ENCODE peak calls at places on chromosomes 4 and X, in seven cellular contexts. K, J, M, Q, I, O and N are unnamed samples.

GRCh38 chrX:100768679-100769338 is 36.9 kb upstream of the SYTL4 start:
- DNase-seq in K (peak; percentile 85), J (peak; percentile 81), M (peak; percentile 77), Q (peak; percentile 74), I (peak; percentile 68), O (peak; percentile 91), N (peak; percentile 7)

GRCh38 chr4:19455196-19455595 is 796.5 kb upstream of the SLIT2 start:
- DNase-seq in K (no peak), J (no peak), M (no peak), Q (no peak), I (no peak), O (no peak), N (no peak)

GRCh38 chrX:47143894-47144625 is 442 bp downstream of the NDUFB11 start:
- DNase-seq in K (peak; percentile 48), J (peak; percentile 22), M (no peak), Q (no peak), I (no peak), O (peak; percentile 74), N (peak; percentile 42)

GRCh38 chr4:150722908-150723362 is 141.0 kb downstream of the MAB21L2 start:
- DNase-seq in K (peak; percentile 74), J (no peak), M (peak; percentile 42), Q (peak; percentile 7), I (no peak), O (peak; percentile 86), N (no peak)

GRCh38 chrX:20517565-20517964 is 250.9 kb upstream of the RPS6KA3 start:
- DNase-seq in K (no peak), J (no peak), M (no peak), Q (peak; percentile 29), I (no peak), O (no peak), N (no peak)

GRCh38 chrX:45749375-45749774 is 548.7 kb upstream of the DIPK2B start:
- DNase-seq in K (no peak), J (no peak), M (no peak), Q (no peak), I (no peak), O (no peak), N (no peak)

GRCh38 chr4:126758493-126758892 is 874.3 kb upstream of the INTU start:
- DNase-seq in K (no peak), J (no peak), M (no peak), Q (no peak), I (no peak), O (peak; percentile 62), N (no peak)

GRCh38 chrX:31232506-31232905 is 160.7 kb upstream of the FTHL17 start:
- DNase-seq in K (no peak), J (no peak), M (no peak), Q (no peak), I (no peak), O (no peak), N (no peak)

GRCh38 chr4:86496094-86497060 is 97.7 kb upstream of the PTPN13 start:
- DNase-seq in K (peak; percentile 49), J (no peak), M (peak; percentile 27), Q (peak; percentile 85), I (no peak), O (no peak), N (peak; percentile 8)

GRCh38 chrX:148577711-148578110 is 77.3 kb downstream of the AFF2 start:
- DNase-seq in K (no peak), J (no peak), M (no peak), Q (no peak), I (no peak), O (no peak), N (no peak)

GRCh38 chr4:85486425-85487101 is 11.6 kb downstream of the ARHGAP24 start:
- DNase-seq in K (no peak), J (no peak), M (no peak), Q (no peak), I (no peak), O (no peak), N (no peak)

GRCh38 chr4:76430519-76431388 is 4.3 kb upstream of the SHROOM3 start:
- DNase-seq in K (no peak), J (no peak), M (peak; percentile 44), Q (peak; percentile 68), I (no peak), O (no peak), N (peak; percentile 52)

GRCh38 chrX:36577006-36577405 is 431.2 kb upstream of the FAM47C start:
- DNase-seq in K (no peak), J (no peak), M (no peak), Q (no peak), I (no peak), O (no peak), N (no peak)

GRCh38 chr4:141645611-141646340 is 9.4 kb downstream of the IL15 start:
- DNase-seq in K (no peak), J (no peak), M (no peak), Q (peak; percentile 98), I (no peak), O (no peak), N (no peak)

GRCh38 chr4:66539745-66540144 is 869.5 kb upstream of the EPHA5 start:
- DNase-seq in K (no peak), J (no peak), M (no peak), Q (no peak), I (no peak), O (no peak), N (no peak)

GRCh38 chr4:101944649-101945048 is 154.1 kb downstream of the BANK1 start:
- DNase-seq in K (no peak), J (no peak), M (no peak), Q (peak; percentile 64), I (no peak), O (no peak), N (no peak)

GRCh38 chr4:177047851-177048174 is 255.1 kb upstream of the VEGFC start:
- DNase-seq in K (no peak), J (no peak), M (no peak), Q (no peak), I (no peak), O (no peak), N (no peak)

GRCh38 chr4:140163029-140163810 is 9.2 kb upstream of the MAML3 start:
- DNase-seq in K (no peak), J (no peak), M (no peak), Q (no peak), I (no peak), O (no peak), N (no peak)

GRCh38 chr4:183424109-183424751 is 20.2 kb upstream of the CDKN2AIP start:
- DNase-seq in K (no peak), J (no peak), M (no peak), Q (peak; percentile 33), I (no peak), O (no peak), N (no peak)

GRCh38 chr4:1216076-1216614 is 32.8 kb downstream of the CTBP1 start:
- DNase-seq in K (no peak), J (no peak), M (no peak), Q (no peak), I (no peak), O (no peak), N (no peak)

GRCh38 chrX:45322382-45322781 is 121.7 kb upstream of the DIPK2B start:
- DNase-seq in K (peak; percentile 50), J (peak; percentile 0), M (peak; percentile 35), Q (peak; percentile 79), I (no peak), O (no peak), N (peak; percentile 53)

GRCh38 chr4:52037730-52038108 is 380 bp downstream of the SGCB start:
- DNase-seq in K (peak; percentile 49), J (no peak), M (peak; percentile 15), Q (peak; percentile 33), I (no peak), O (peak; percentile 80), N (no peak)

GRCh38 chrX:13293700-13294099 is 26.2 kb downstream of the ATXN3L start:
- DNase-seq in K (no peak), J (no peak), M (no peak), Q (no peak), I (no peak), O (no peak), N (no peak)

GRCh38 chr4:88659061-88659889 is 38.4 kb downstream of the NAP1L5 start:
- DNase-seq in K (peak; percentile 53), J (peak; percentile 8), M (peak; percentile 70), Q (peak; percentile 80), I (peak; percentile 14), O (no peak), N (peak; percentile 3)

GRCh38 chrX:136528645-136529315 is 3.2 kb upstream of the VGLL1 start:
- DNase-seq in K (peak; percentile 45), J (no peak), M (peak; percentile 21), Q (peak; percentile 1), I (no peak), O (no peak), N (no peak)

GRCh38 chrX:16559206-16559619 is 90.7 kb upstream of the S100G start:
- DNase-seq in K (no peak), J (no peak), M (no peak), Q (no peak), I (no peak), O (no peak), N (no peak)

GRCh38 chrX:136694491-136695087 is 46.6 kb downstream of the CD40LG start:
- DNase-seq in K (no peak), J (no peak), M (peak; percentile 10), Q (peak; percentile 62), I (no peak), O (no peak), N (peak; percentile 19)

GRCh38 chr4:73251384-73251783 is 7.2 kb downstream of the ANKRD17 start:
- DNase-seq in K (no peak), J (no peak), M (no peak), Q (no peak), I (no peak), O (no peak), N (no peak)

GRCh38 chr4:20028694-20029093 is 223.0 kb upstream of the SLIT2 start:
- DNase-seq in K (no peak), J (no peak), M (no peak), Q (peak; percentile 69), I (no peak), O (no peak), N (no peak)

GRCh38 chr4:8515316-8516060 is 64.7 kb upstream of the GPR78 start:
- DNase-seq in K (no peak), J (no peak), M (no peak), Q (no peak), I (no peak), O (no peak), N (no peak)